ENCODE peak calls at places on chromosome 16, in four cellular contexts. X is left ventricle myocardium inferior, Y is HCT116, S is fibroblast of lung. W is an unnamed sample.
A peak's percentile ranks its signal among the peaks of the same experiment; 100 is the strongest.

GRCh38 chr16:11949527-11949926 is 7.7 kb upstream of the NPIPB2 start:
- DNase-seq in X (no peak), Y (peak; percentile 28), S (peak; percentile 53), W (no peak)

GRCh38 chr16:15621889-15622288 is 21.1 kb downstream of the MARF1 start:
- DNase-seq in X (no peak), Y (no peak), S (no peak), W (no peak)

GRCh38 chr16:74461826-74462225 is 40.5 kb upstream of the CLEC18B start:
- DNase-seq in X (no peak), Y (no peak), S (no peak), W (no peak)

GRCh38 chr16:68367891-68368601 is 57.2 kb downstream of the PRMT7 start:
- DNase-seq in X (no peak), Y (no peak), S (no peak), W (no peak)

GRCh38 chr16:56227936-56228335 is 36.6 kb downstream of the GNAO1 start:
- DNase-seq in X (no peak), Y (no peak), S (no peak), W (no peak)

GRCh38 chr16:5768445-5768844 is 670.9 kb upstream of the EEF2KMT start:
- DNase-seq in X (no peak), Y (no peak), S (no peak), W (no peak)

GRCh38 chr16:15548482-15548891 is 94.5 kb downstream of the MARF1 start:
- DNase-seq in X (no peak), Y (no peak), S (no peak), W (no peak)

GRCh38 chr16:82368041-82368440 is 198.0 kb upstream of the MPHOSPH6 start:
- DNase-seq in X (peak; percentile 50), Y (peak; percentile 38), S (peak; percentile 9), W (no peak)

GRCh38 chr16:25888873-25889272 is 197.1 kb downstream of the HS3ST4 start:
- DNase-seq in X (no peak), Y (no peak), S (no peak), W (no peak)

GRCh38 chr16:68401871-68402747 is 46.2 kb downstream of the SMPD3 start:
- DNase-seq in X (no peak), Y (no peak), S (peak; percentile 18), W (no peak)

GRCh38 chr16:56747486-56748045 is 17.6 kb downstream of the NUP93 start:
- DNase-seq in X (no peak), Y (no peak), S (no peak), W (no peak)

GRCh38 chr16:12497558-12497957 is 306.1 kb downstream of the CPPED1 start:
- DNase-seq in X (no peak), Y (no peak), S (no peak), W (no peak)

GRCh38 chr16:73329363-73330306 is 281.7 kb upstream of the ZFHX3 start:
- DNase-seq in X (no peak), Y (no peak), S (no peak), W (no peak)

GRCh38 chr16:23258919-23259237 is 43.2 kb upstream of the SCNN1B start:
- DNase-seq in X (no peak), Y (no peak), S (no peak), W (no peak)

GRCh38 chr16:88914750-88915368 is 48.4 kb upstream of the PABPN1L start:
- DNase-seq in X (peak; percentile 63), Y (no peak), S (peak; percentile 62), W (peak; percentile 81)

GRCh38 chr16:57620316-57621231 is 7.9 kb upstream of the ADGRG1 start:
- DNase-seq in X (no peak), Y (no peak), S (no peak), W (no peak)

GRCh38 chr16:35171106-35171505 is 1711.7 kb downstream of the TP53TG3F start:
- DNase-seq in X (no peak), Y (no peak), S (no peak), W (no peak)

GRCh38 chr16:66419527-66419926 is 7.6 kb upstream of the BEAN1 start:
- DNase-seq in X (no peak), Y (no peak), S (no peak), W (no peak)

GRCh38 chr16:20901441-20902112 is 1.0 kb downstream of the LYRM1 start:
- DNase-seq in X (peak; percentile 44), Y (no peak), S (peak; percentile 66), W (peak; percentile 36)

GRCh38 chr16:57761301-57761700 is 25.7 kb downstream of the KATNB1 start:
- DNase-seq in X (no peak), Y (no peak), S (no peak), W (peak; percentile 34)

GRCh38 chr16:24482681-24483202 is 56.6 kb upstream of the RBBP6 start:
- DNase-seq in X (no peak), Y (no peak), S (no peak), W (no peak)

GRCh38 chr16:14225457-14225856 is 154.3 kb downstream of the MRTFB start:
- DNase-seq in X (no peak), Y (no peak), S (no peak), W (no peak)

GRCh38 chr16:10877472-10877946 is 507 bp downstream of the CIITA start:
- DNase-seq in X (no peak), Y (no peak), S (no peak), W (no peak)
- TF ChIP-seq CTCF in X (no peak), Y (no peak), S (no peak), W (no peak)

DNA sequence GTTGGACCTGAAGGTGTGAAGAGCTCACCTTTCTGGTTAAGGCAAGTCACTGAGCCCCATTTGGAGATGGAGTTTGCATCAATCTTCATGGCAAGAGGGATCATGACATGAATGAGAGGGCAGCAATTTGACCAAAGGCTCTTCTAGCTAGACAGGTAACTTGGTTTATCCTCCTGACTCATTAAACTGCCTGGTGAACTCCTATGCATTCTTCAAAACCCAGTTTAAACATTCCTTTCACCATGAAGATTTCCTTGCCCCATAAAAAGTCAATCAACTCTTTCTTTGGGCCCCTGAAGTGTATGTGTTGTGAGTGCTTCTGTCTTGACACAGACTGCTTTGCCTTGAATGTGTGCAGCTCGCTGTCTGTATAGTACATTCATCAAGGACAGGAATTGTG is 120.0 kb upstream of the FOXF1 start:
- DNase-seq in X (no peak), Y (no peak), S (no peak), W (no peak)
- H3K4me1 ChIP-seq in X (peaks cover 7% of the 10 kb centered on the region), Y (peaks cover 4% of the 10 kb centered on the region), S (peaks cover 17% of the 10 kb centered on the region), W (no peaks in the 10 kb centered on the region)

GRCh38 chr16:29892458-29892813 is 6.9 kb downstream of the SEZ6L2 start:
- DNase-seq in X (no peak), Y (no peak), S (no peak), W (no peak)
- H3K4me3 ChIP-seq in X (no peak overlapping the region), Y (no peak overlapping the region), S (no peak overlapping the region), W (no peak overlapping the region)

DNA sequence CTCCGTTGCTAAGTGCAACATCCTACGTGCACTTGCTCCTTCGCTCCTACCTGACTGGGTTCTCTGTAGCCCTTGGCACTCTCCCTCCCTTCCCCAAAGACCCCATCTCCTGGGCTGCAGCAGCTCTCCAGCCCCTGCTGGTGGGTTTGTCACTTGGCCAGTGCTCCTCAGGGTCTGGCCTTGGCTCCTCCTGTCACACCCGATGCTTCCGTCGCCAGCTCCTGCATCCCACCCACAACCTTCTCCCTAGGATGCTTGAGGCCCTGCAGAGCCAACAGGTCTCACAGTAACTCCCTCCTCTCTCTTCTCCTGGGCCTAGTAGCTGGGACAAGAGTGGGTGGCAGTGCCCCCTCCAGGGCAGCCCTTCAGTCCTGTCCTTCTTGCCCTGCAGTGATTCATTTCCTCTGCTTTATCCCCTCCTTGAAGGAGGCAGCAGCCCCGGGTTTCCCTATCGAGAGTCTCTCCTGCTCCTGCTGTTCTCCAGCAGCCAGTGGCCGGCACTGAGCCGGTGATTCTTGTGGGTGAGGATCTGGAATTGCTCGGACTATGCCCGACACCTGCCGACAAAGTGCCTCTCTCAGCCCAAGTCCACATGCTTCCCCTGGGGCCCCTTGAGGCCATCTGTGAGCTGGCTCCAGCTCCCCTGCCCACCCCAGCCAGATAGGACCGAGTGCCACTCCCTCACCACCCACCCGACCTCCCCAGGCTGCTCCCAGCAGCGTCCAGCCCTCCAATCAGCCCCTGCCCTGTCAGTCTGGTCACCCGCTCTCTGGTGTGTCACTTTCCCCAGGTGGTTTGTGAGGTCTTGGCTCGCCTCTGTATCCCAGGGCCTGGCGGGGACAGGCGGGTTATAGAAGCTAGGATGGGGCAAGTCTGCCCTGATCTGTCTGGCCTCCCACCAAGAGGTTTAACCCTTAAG is 3.8 kb downstream of the LITAFD start:
- DNase-seq in X (no peak), Y (no peak), S (peak; percentile 37), W (peak; percentile 51)
- TF ChIP-seq CTCF in X (no peak), Y (no peak), S (peak; percentile 11), W (no peak)

DNA sequence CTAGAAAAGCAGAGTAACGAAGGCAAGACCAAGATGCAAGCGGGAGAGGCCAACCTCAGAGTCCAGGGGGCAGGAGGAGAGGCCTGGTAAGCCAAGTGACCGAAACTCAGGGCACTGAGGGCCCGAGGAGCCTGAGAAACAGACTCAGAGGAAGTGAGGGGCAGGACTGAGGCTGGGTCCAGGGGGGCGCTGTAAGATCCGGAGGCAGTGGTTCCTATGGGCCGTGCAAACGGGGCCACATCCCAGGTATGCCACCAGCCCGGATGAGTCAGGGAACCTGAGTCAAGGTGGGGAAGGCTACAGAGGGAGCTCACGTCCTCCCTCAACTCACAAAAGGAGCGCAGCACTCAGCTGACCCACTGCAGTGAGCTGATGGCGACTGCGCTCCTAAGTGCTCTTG is 8.3 kb downstream of the ZDHHC7 start:
- DNase-seq in X (no peak), Y (no peak), S (no peak), W (no peak)
- H3K4me1 ChIP-seq in X (peaks cover 96% of the 10 kb centered on the region), Y (peaks cover 37% of the 10 kb centered on the region), S (peaks cover 48% of the 10 kb centered on the region), W (peaks cover 68% of the 10 kb centered on the region)

DNA sequence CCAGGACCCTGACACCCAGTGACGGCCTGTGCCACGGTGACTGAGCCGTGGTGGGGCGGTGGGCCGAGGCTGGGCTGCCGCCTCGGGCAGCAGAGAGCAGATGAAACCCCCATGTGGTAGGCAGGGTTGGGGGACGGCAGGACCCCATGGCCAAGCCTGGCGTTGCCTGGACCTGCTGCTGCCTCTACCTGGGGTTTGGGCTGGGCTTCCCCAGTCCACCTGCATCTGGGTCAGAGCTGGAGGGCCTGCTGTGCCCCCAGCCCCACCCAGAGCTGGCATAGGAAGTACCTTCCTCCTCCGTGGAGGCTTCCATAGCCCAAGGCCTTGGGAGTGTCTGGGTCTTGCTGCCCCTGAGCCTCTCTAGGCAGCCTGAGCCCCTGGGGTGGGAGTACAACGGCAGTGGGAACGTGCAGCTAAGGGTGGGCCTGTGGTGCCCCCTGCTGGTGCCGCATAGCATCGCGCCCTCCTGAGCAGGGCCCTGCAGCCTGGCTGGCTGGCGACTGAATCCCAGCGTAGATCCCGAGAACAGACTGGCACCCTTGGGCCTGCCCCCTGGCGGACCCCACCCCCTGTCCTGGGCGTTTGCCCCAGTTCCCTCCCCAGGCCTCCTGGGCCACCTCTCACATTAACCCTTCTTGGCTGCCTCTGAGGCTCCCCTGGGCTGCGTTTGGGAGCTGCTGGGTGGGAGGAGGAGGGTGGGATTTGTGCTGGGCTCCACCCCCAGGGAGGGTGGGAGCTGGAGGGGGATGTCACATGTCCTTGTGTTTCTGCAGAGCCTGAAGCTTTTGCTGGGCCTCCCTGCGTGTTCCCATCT is 12.6 kb upstream of the ATP6V0C start:
- DNase-seq in X (peak; percentile 87), Y (no peak), S (peak; percentile 83), W (peak; percentile 90)
- H3K4me3 ChIP-seq in X (peak overlapping the region; percentile 51), Y (no peak overlapping the region), S (no peak overlapping the region), W (peak overlapping the region; percentile 34)

W was measured in psoas muscle.